ENCODE peak calls at places on chromosome 1, in seven cellular contexts. One of them, this sample, is unnamed.

GRCh38 chr1:54581621-54582035 is 33.6 kb downstream of the ACOT11 start:
- DNase-seq in HS-5: peak
- DNase-seq in lower lobe of right lung: peak
- DNase-seq in AG09319: peak
- DNase-seq in stimulated activated CD8-positive, alpha-beta memory T cell treated with anti-CD3 and anti-CD28 coated beads, Interleukin-4, amount 100 ng/mL, for 24 hours: no peak
- DNase-seq in NAMALWA: no peak
- DNase-seq in foreskin fibroblast: peak
- DNase-seq in this sample: peak

GRCh38 chr1:156123356-156124196 is 9.1 kb downstream of the LMNA start:
- DNase-seq in HS-5: peak
- DNase-seq in lower lobe of right lung: peak
- DNase-seq in AG09319: peak
- DNase-seq in stimulated activated CD8-positive, alpha-beta memory T cell treated with anti-CD3 and anti-CD28 coated beads, Interleukin-4, amount 100 ng/mL, for 24 hours: peak
- DNase-seq in NAMALWA: peak
- DNase-seq in foreskin fibroblast: peak
- DNase-seq in this sample: peak

GRCh38 chr1:204340137-204340536 is 19.6 kb downstream of the PLEKHA6 start:
- DNase-seq in HS-5: no peak
- DNase-seq in lower lobe of right lung: no peak
- DNase-seq in AG09319: no peak
- DNase-seq in stimulated activated CD8-positive, alpha-beta memory T cell treated with anti-CD3 and anti-CD28 coated beads, Interleukin-4, amount 100 ng/mL, for 24 hours: no peak
- DNase-seq in NAMALWA: no peak
- DNase-seq in foreskin fibroblast: no peak
- DNase-seq in this sample: no peak

GRCh38 chr1:24966724-24967346 is 36.8 kb upstream of the RUNX3 start:
- DNase-seq in HS-5: peak
- DNase-seq in lower lobe of right lung: no peak
- DNase-seq in AG09319: peak
- DNase-seq in stimulated activated CD8-positive, alpha-beta memory T cell treated with anti-CD3 and anti-CD28 coated beads, Interleukin-4, amount 100 ng/mL, for 24 hours: peak
- DNase-seq in NAMALWA: no peak
- DNase-seq in foreskin fibroblast: peak
- DNase-seq in this sample: no peak

GRCh38 chr1:23423415-23424170 is 955 bp downstream of the TCEA3 start:
- DNase-seq in HS-5: no peak
- DNase-seq in lower lobe of right lung: peak
- DNase-seq in AG09319: no peak
- DNase-seq in stimulated activated CD8-positive, alpha-beta memory T cell treated with anti-CD3 and anti-CD28 coated beads, Interleukin-4, amount 100 ng/mL, for 24 hours: no peak
- DNase-seq in NAMALWA: no peak
- DNase-seq in foreskin fibroblast: peak
- DNase-seq in this sample: peak

GRCh38 chr1:205041998-205042910 is 758 bp upstream of the CNTN2 start:
- DNase-seq in HS-5: no peak
- DNase-seq in lower lobe of right lung: no peak
- DNase-seq in AG09319: no peak
- DNase-seq in stimulated activated CD8-positive, alpha-beta memory T cell treated with anti-CD3 and anti-CD28 coated beads, Interleukin-4, amount 100 ng/mL, for 24 hours: no peak
- DNase-seq in NAMALWA: no peak
- DNase-seq in foreskin fibroblast: no peak
- DNase-seq in this sample: no peak

GRCh38 chr1:99820546-99820945 is 29.6 kb upstream of the AGL start:
- DNase-seq in HS-5: no peak
- DNase-seq in lower lobe of right lung: no peak
- DNase-seq in AG09319: no peak
- DNase-seq in stimulated activated CD8-positive, alpha-beta memory T cell treated with anti-CD3 and anti-CD28 coated beads, Interleukin-4, amount 100 ng/mL, for 24 hours: no peak
- DNase-seq in NAMALWA: no peak
- DNase-seq in foreskin fibroblast: no peak
- DNase-seq in this sample: no peak

GRCh38 chr1:5286244-5286643 is 631.8 kb downstream of the AJAP1 start:
- DNase-seq in HS-5: no peak
- DNase-seq in lower lobe of right lung: no peak
- DNase-seq in AG09319: no peak
- DNase-seq in stimulated activated CD8-positive, alpha-beta memory T cell treated with anti-CD3 and anti-CD28 coated beads, Interleukin-4, amount 100 ng/mL, for 24 hours: peak
- DNase-seq in NAMALWA: peak
- DNase-seq in foreskin fibroblast: no peak
- DNase-seq in this sample: no peak

GRCh38 chr1:19730793-19731192 is 66.1 kb downstream of the HTR6 start:
- DNase-seq in HS-5: no peak
- DNase-seq in lower lobe of right lung: no peak
- DNase-seq in AG09319: no peak
- DNase-seq in stimulated activated CD8-positive, alpha-beta memory T cell treated with anti-CD3 and anti-CD28 coated beads, Interleukin-4, amount 100 ng/mL, for 24 hours: no peak
- DNase-seq in NAMALWA: no peak
- DNase-seq in foreskin fibroblast: no peak
- DNase-seq in this sample: no peak

GRCh38 chr1:2570261-2570794 is 14.2 kb downstream of the TNFRSF14 start:
- DNase-seq in HS-5: no peak
- DNase-seq in lower lobe of right lung: no peak
- DNase-seq in AG09319: no peak
- DNase-seq in stimulated activated CD8-positive, alpha-beta memory T cell treated with anti-CD3 and anti-CD28 coated beads, Interleukin-4, amount 100 ng/mL, for 24 hours: no peak
- DNase-seq in NAMALWA: no peak
- DNase-seq in foreskin fibroblast: peak
- DNase-seq in this sample: no peak

GRCh38 chr1:230170610-230171009 is 103.6 kb downstream of the GALNT2 start:
- DNase-seq in HS-5: no peak
- DNase-seq in lower lobe of right lung: no peak
- DNase-seq in AG09319: no peak
- DNase-seq in stimulated activated CD8-positive, alpha-beta memory T cell treated with anti-CD3 and anti-CD28 coated beads, Interleukin-4, amount 100 ng/mL, for 24 hours: no peak
- DNase-seq in NAMALWA: no peak
- DNase-seq in foreskin fibroblast: no peak
- DNase-seq in this sample: peak

GRCh38 chr1:212138441-212138840 is 102.9 kb downstream of the DTL start:
- DNase-seq in HS-5: no peak
- DNase-seq in lower lobe of right lung: peak
- DNase-seq in AG09319: no peak
- DNase-seq in stimulated activated CD8-positive, alpha-beta memory T cell treated with anti-CD3 and anti-CD28 coated beads, Interleukin-4, amount 100 ng/mL, for 24 hours: no peak
- DNase-seq in NAMALWA: no peak
- DNase-seq in foreskin fibroblast: no peak
- DNase-seq in this sample: no peak

GRCh38 chr1:203628185-203628996 is 1.8 kb downstream of the ATP2B4 start:
- DNase-seq in HS-5: no peak
- DNase-seq in lower lobe of right lung: peak
- DNase-seq in AG09319: peak
- DNase-seq in stimulated activated CD8-positive, alpha-beta memory T cell treated with anti-CD3 and anti-CD28 coated beads, Interleukin-4, amount 100 ng/mL, for 24 hours: no peak
- DNase-seq in NAMALWA: no peak
- DNase-seq in foreskin fibroblast: peak
- DNase-seq in this sample: peak

GRCh38 chr1:87718241-87718950 is 389.7 kb downstream of the LMO4 start:
- DNase-seq in HS-5: no peak
- DNase-seq in lower lobe of right lung: no peak
- DNase-seq in AG09319: no peak
- DNase-seq in stimulated activated CD8-positive, alpha-beta memory T cell treated with anti-CD3 and anti-CD28 coated beads, Interleukin-4, amount 100 ng/mL, for 24 hours: no peak
- DNase-seq in NAMALWA: no peak
- DNase-seq in foreskin fibroblast: no peak
- DNase-seq in this sample: no peak